ENCODE peak calls at places on chromosomes 5 and 9, in four cellular contexts. One of them, this sample, is unnamed.

GRCh38 chr5:109089191-109089590 is 320.6 kb downstream of the PJA2 start:
- DNase-seq in Calu3: no peak
- DNase-seq in LoVo: no peak
- DNase-seq in sigmoid colon: no peak
- DNase-seq in this sample: no peak

GRCh38 chr9:130137870-130138653 is 34.1 kb upstream of the NCS1 start:
- DNase-seq in sigmoid colon: peak
- DNase-seq in LoVo: peak
- DNase-seq in Calu3: no peak
- DNase-seq in this sample: peak

GRCh38 chr5:140239939-140240700 is 62.8 kb downstream of the PFDN1 start:
- DNase-seq in LoVo: peak
- DNase-seq in Calu3: peak
- DNase-seq in sigmoid colon: peak
- DNase-seq in this sample: peak

GRCh38 chr9:136521541-136521940 is 24.3 kb downstream of the NOTCH1 start:
- DNase-seq in LoVo: no peak
- DNase-seq in Calu3: no peak
- DNase-seq in sigmoid colon: no peak
- DNase-seq in this sample: no peak

GRCh38 chr5:54785729-54786548 is 199.5 kb downstream of the ESM1 start:
- DNase-seq in LoVo: no peak
- DNase-seq in Calu3: no peak
- DNase-seq in sigmoid colon: peak
- DNase-seq in this sample: no peak

GRCh38 chr5:56686337-56687198 is 128.8 kb upstream of the MAP3K1 start:
- DNase-seq in Calu3: no peak
- DNase-seq in sigmoid colon: no peak
- DNase-seq in LoVo: no peak
- DNase-seq in this sample: no peak

GRCh38 chr9:127545196-127546124 is 66.6 kb upstream of the STXBP1 start:
- DNase-seq in sigmoid colon: peak
- DNase-seq in LoVo: peak
- DNase-seq in Calu3: peak
- DNase-seq in this sample: peak

GRCh38 chr5:98309785-98310566 is 463.5 kb upstream of the RGMB start:
- DNase-seq in LoVo: no peak
- DNase-seq in Calu3: peak
- DNase-seq in sigmoid colon: no peak
- DNase-seq in this sample: peak

GRCh38 chr5:143791848-143792701 is 19.9 kb upstream of the HMHB1 start:
- DNase-seq in Calu3: no peak
- DNase-seq in sigmoid colon: no peak
- DNase-seq in LoVo: no peak
- DNase-seq in this sample: no peak

GRCh38 chr5:38595149-38595725 is 38.8 kb upstream of the LIFR start:
- DNase-seq in LoVo: no peak
- DNase-seq in Calu3: no peak
- DNase-seq in sigmoid colon: no peak
- DNase-seq in this sample: peak

GRCh38 chr9:109894921-109895758 is 115.1 kb downstream of the PALM2AKAP2 start:
- DNase-seq in sigmoid colon: no peak
- DNase-seq in Calu3: no peak
- DNase-seq in LoVo: no peak
- DNase-seq in this sample: no peak

GRCh38 chr5:139133237-139133636 is 64.9 kb downstream of the SIL1 start:
- DNase-seq in Calu3: no peak
- DNase-seq in sigmoid colon: no peak
- DNase-seq in LoVo: no peak
- DNase-seq in this sample: no peak

GRCh38 chr5:1243487-1244152 is 18.4 kb downstream of the SLC6A18 start:
- DNase-seq in LoVo: no peak
- DNase-seq in sigmoid colon: no peak
- DNase-seq in Calu3: no peak
- DNase-seq in this sample: no peak

GRCh38 chr9:35906923-35907699 is 1.1 kb downstream of the HRCT1 start:
- DNase-seq in sigmoid colon: peak
- DNase-seq in LoVo: peak
- DNase-seq in Calu3: peak
- DNase-seq in this sample: no peak

GRCh38 chr9:96874201-96874785 is 20.0 kb upstream of the ZNF782 start:
- DNase-seq in sigmoid colon: no peak
- DNase-seq in Calu3: no peak
- DNase-seq in LoVo: no peak
- DNase-seq in this sample: no peak

GRCh38 chr9:12155731-12156130 is 537.5 kb upstream of the TYRP1 start:
- DNase-seq in LoVo: no peak
- DNase-seq in sigmoid colon: no peak
- DNase-seq in Calu3: no peak
- DNase-seq in this sample: no peak

GRCh38 chr5:167861134-167861930 is 430.1 kb upstream of the WWC1 start:
- DNase-seq in sigmoid colon: no peak
- DNase-seq in LoVo: peak
- DNase-seq in Calu3: peak
- DNase-seq in this sample: peak

GRCh38 chr5:52989781-52990530 is 804 bp downstream of the ITGA2 start:
- DNase-seq in sigmoid colon: peak
- DNase-seq in LoVo: peak
- DNase-seq in Calu3: peak
- DNase-seq in this sample: no peak

GRCh38 chr5:22709743-22710142 is 143.4 kb downstream of the CDH12 start:
- DNase-seq in sigmoid colon: no peak
- DNase-seq in LoVo: no peak
- DNase-seq in Calu3: no peak
- DNase-seq in this sample: no peak

GRCh38 chr5:83701886-83702285 is 18.8 kb downstream of the HAPLN1 start:
- DNase-seq in LoVo: no peak
- DNase-seq in sigmoid colon: no peak
- DNase-seq in Calu3: no peak
- DNase-seq in this sample: no peak

GRCh38 chr5:170497311-170498038 is 6.3 kb upstream of the KCNIP1 start:
- DNase-seq in sigmoid colon: no peak
- DNase-seq in Calu3: no peak
- DNase-seq in LoVo: no peak
- DNase-seq in this sample: no peak

GRCh38 chr5:92941806-92942205 is 639.2 kb downstream of the NR2F1-AS1 start:
- DNase-seq in LoVo: no peak
- DNase-seq in Calu3: peak
- DNase-seq in sigmoid colon: no peak
- DNase-seq in this sample: peak

GRCh38 chr9:135073741-135074305 is 13.6 kb upstream of the OLFM1 start:
- DNase-seq in LoVo: no peak
- DNase-seq in Calu3: no peak
- DNase-seq in sigmoid colon: peak
- DNase-seq in this sample: no peak

GRCh38 chr5:116769470-116769869 is 194.8 kb upstream of the SEMA6A start:
- DNase-seq in sigmoid colon: no peak
- DNase-seq in LoVo: no peak
- DNase-seq in Calu3: no peak
- DNase-seq in this sample: no peak

GRCh38 chr9:12718482-12719026 is 25.4 kb downstream of the TYRP1 start:
- DNase-seq in sigmoid colon: no peak
- DNase-seq in LoVo: no peak
- DNase-seq in Calu3: no peak
- DNase-seq in this sample: peak